ENCODE peak calls at places on chromosomes 1 and 21, in eight cellular contexts. O is AG10803, P is H9, C is RWPE1, Y is ovary, D is IMR-90, V is GM10248, N is endothelial cell. X is an unnamed sample.

GRCh38 chr1:205020466-205020865 is 22.5 kb upstream of the CNTN2 start:
- DNase-seq in Y (no peak), D (no peak), C (no peak), P (no peak), V (no peak), N (no peak), O (no peak), X (no peak)

GRCh38 chr21:44874497-44875331 is 1.2 kb upstream of the PTTG1IP start:
- DNase-seq in V (no peak), N (peak), O (peak), Y (peak), D (no peak), P (no peak), C (no peak), X (peak)

GRCh38 chr1:182601416-182601786 is 2.8 kb downstream of the RGS16 start:
- DNase-seq in Y (peak), O (peak), C (peak), N (peak), D (peak), P (peak), V (peak), X (peak)

GRCh38 chr1:183227963-183228649 is 42.0 kb downstream of the LAMC2 start:
- DNase-seq in D (peak), P (peak), N (peak), V (peak), Y (no peak), O (peak), C (no peak), X (peak)

GRCh38 chr1:22487781-22488180 is 36.1 kb downstream of the ZBTB40 start:
- DNase-seq in O (no peak), V (no peak), N (peak), Y (no peak), C (no peak), P (no peak), D (no peak), X (no peak)

GRCh38 chr1:9294910-9295636 is 2.4 kb downstream of the SPSB1 start:
- DNase-seq in Y (no peak), O (peak), C (no peak), D (peak), V (peak), P (no peak), N (no peak), X (peak)

GRCh38 chr1:68175621-68176398 is 56.5 kb downstream of the WLS start:
- DNase-seq in P (no peak), Y (no peak), D (peak), N (no peak), V (no peak), C (no peak), O (peak), X (no peak)

GRCh38 chr1:147892216-147892615 is 10.4 kb upstream of the GJA8 start:
- DNase-seq in Y (no peak), N (no peak), V (no peak), P (peak), C (no peak), D (no peak), O (no peak), X (no peak)

GRCh38 chr21:43884012-43884860 is 19.2 kb downstream of the AGPAT3 start:
- DNase-seq in C (peak), V (peak), P (peak), Y (no peak), D (no peak), N (no peak), O (no peak), X (no peak)

GRCh38 chr1:211517006-211517405 is 25.0 kb upstream of the RD3 start:
- DNase-seq in Y (no peak), C (no peak), D (no peak), P (peak), V (no peak), O (no peak), N (no peak), X (no peak)

GRCh38 chr1:232474821-232475220 is 155.1 kb downstream of the SIPA1L2 start:
- DNase-seq in D (peak), O (no peak), P (no peak), C (no peak), V (no peak), Y (no peak), N (no peak), X (no peak)

GRCh38 chr1:26408604-26409003 is 2.0 kb upstream of the LIN28A start:
- DNase-seq in Y (peak), V (peak), O (peak), N (peak), P (peak), D (peak), C (peak), X (no peak)

GRCh38 chr1:10525208-10525607 is 50.5 kb downstream of the PEX14 start:
- DNase-seq in N (no peak), Y (no peak), O (no peak), C (no peak), V (no peak), D (no peak), P (no peak), X (no peak)

GRCh38 chr1:86774305-86775304 is 70.2 kb downstream of the SH3GLB1 start:
- DNase-seq in V (peak), Y (peak), C (peak), P (peak), D (peak), N (no peak), O (peak), X (peak)

GRCh38 chr1:41767534-41767933 is 151.2 kb downstream of the HIVEP3 start:
- DNase-seq in Y (no peak), O (peak), N (no peak), C (peak), V (no peak), D (no peak), P (no peak), X (no peak)

GRCh38 chr1:153735090-153735420 is 7.2 kb downstream of the INTS3 start:
- DNase-seq in N (no peak), V (no peak), C (no peak), P (no peak), O (no peak), Y (no peak), D (no peak), X (no peak)

GRCh38 chr21:34669149-34669879 is 520 bp downstream of the CLIC6 start:
- DNase-seq in P (no peak), D (no peak), N (peak), Y (no peak), O (no peak), V (peak), C (no peak), X (peak)

GRCh38 chr1:91569411-91570104 is 68.9 kb downstream of the CDC7 start:
- DNase-seq in D (peak), P (no peak), V (no peak), N (no peak), O (peak), C (peak), Y (peak), X (no peak)

GRCh38 chr1:170696591-170697337 is 32.8 kb downstream of the PRRX1 start:
- DNase-seq in V (no peak), Y (no peak), D (no peak), N (no peak), C (no peak), O (no peak), P (no peak), X (no peak)

GRCh38 chr1:27883536-27884181 is 11.3 kb downstream of the THEMIS2 start:
- DNase-seq in D (no peak), V (peak), C (no peak), Y (no peak), O (no peak), P (no peak), N (no peak), X (no peak)

GRCh38 chr1:77975386-77975785 is 3.5 kb downstream of the FUBP1 start:
- DNase-seq in D (peak), P (no peak), N (no peak), Y (no peak), C (peak), O (peak), V (no peak), X (no peak)

GRCh38 chr1:153852170-153852569 is 70.6 kb downstream of the GATAD2B start:
- DNase-seq in D (no peak), C (no peak), P (no peak), V (no peak), N (no peak), O (no peak), Y (no peak), X (no peak)

GRCh38 chr21:37443683-37444082 is 77.1 kb downstream of the DYRK1A start:
- DNase-seq in V (no peak), P (no peak), D (no peak), Y (no peak), O (no peak), N (no peak), C (no peak), X (no peak)

GRCh38 chr21:37447288-37447936 is 80.8 kb downstream of the DYRK1A start:
- DNase-seq in Y (no peak), N (no peak), C (no peak), O (no peak), D (no peak), V (no peak), P (no peak), X (no peak)

GRCh38 chr21:37449302-37449937 is 82.8 kb downstream of the DYRK1A start:
- DNase-seq in C (no peak), V (no peak), P (no peak), Y (no peak), N (no peak), O (no peak), D (no peak), X (no peak)

GRCh38 chr21:37445228-37445627 is 78.7 kb downstream of the DYRK1A start:
- DNase-seq in C (no peak), Y (no peak), N (no peak), V (no peak), D (peak), O (peak), P (no peak), X (no peak)

GRCh38 chr21:37446552-37446951 is 80.0 kb downstream of the DYRK1A start:
- DNase-seq in D (no peak), O (no peak), C (no peak), P (no peak), N (no peak), V (no peak), Y (no peak), X (no peak)
- TF ChIP-seq CTCF in D (no peak), O (no peak), C (no peak), P (peak), N (no peak), V (no peak), Y (no peak), X (no peak)

DNA sequence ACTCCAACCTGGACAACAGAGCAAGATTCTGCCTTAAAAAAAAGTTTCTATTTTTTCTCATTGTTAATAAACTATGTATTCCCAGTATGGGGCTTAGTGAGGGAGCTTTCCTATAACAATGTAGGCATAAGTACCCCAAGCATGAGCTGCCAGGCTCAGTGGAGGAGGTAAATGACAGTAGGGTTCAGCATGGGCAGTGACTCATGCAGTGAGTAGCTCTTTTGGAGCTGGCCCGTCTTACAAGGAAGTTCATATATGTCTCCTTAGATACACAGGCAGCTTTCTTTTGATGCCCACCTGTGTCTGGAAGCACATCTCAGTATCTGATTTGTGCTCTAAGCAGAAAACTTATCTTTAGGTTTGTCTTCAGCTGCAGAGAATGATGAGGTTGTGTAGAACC is 57.9 kb downstream of the ZNF678 start:
- DNase-seq in O (no peak), N (no peak), D (no peak), V (no peak), P (no peak), C (no peak), Y (no peak), X (no peak)
- TF ChIP-seq CTCF in O (no peak), N (no peak), D (no peak), V (no peak), P (no peak), C (no peak), Y (no peak), X (no peak)

GRCh38 chr1:178689769-178690168 is 35.3 kb upstream of the RALGPS2 start:
- DNase-seq in V (no peak), N (no peak), O (no peak), Y (no peak), D (peak), C (no peak), P (no peak), X (no peak)

GRCh38 chr1:178692564-178693327 is 32.3 kb upstream of the RALGPS2 start:
- DNase-seq in V (no peak), D (no peak), Y (no peak), C (no peak), N (no peak), P (no peak), O (no peak), X (no peak)

GRCh38 chr1:178690496-178690895 is 34.5 kb upstream of the RALGPS2 start:
- DNase-seq in D (no peak), V (no peak), O (no peak), N (no peak), Y (no peak), P (no peak), C (no peak), X (no peak)

GRCh38 chr1:178694923-178695525 is 30.0 kb upstream of the RALGPS2 start:
- DNase-seq in C (no peak), D (no peak), N (no peak), Y (no peak), P (no peak), O (no peak), V (no peak), X (no peak)

DNA sequence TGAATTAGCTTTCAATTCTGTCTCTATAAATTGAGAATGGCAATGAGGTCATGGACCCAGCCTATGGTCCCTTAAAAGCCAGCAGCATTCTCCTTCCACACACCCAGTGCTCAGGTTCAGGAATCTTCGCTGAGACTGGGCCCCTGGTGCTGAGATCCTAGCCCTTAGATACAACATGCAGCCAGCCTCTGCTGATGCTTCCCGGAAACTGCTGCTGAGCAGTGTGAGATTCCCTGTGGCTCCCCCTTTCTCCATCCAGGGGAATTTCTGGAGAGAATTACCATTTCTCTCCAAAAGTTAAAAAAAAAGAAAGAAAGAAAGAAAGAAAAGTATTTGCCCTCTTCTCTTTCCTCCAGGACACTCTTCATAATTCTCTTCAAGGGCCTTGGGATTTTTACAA is 31.7 kb upstream of the RALGPS2 start:
- DNase-seq in O (no peak), D (peak), N (peak), V (no peak), P (peak), C (no peak), Y (no peak), X (no peak)
- TF ChIP-seq CTCF in O (peak), D (peak), N (no peak), V (no peak), P (peak), C (no peak), Y (no peak), X (no peak)

GRCh38 chr1:159924791-159925712 is at the start of gene TAGLN2:
- DNase-seq in C (peak), V (peak), O (peak), D (peak), P (peak), Y (peak), N (peak), X (peak)
- TF ChIP-seq CTCF in C (no peak), V (no peak), O (no peak), D (no peak), P (no peak), Y (no peak), N (no peak), X (no peak)

DNA sequence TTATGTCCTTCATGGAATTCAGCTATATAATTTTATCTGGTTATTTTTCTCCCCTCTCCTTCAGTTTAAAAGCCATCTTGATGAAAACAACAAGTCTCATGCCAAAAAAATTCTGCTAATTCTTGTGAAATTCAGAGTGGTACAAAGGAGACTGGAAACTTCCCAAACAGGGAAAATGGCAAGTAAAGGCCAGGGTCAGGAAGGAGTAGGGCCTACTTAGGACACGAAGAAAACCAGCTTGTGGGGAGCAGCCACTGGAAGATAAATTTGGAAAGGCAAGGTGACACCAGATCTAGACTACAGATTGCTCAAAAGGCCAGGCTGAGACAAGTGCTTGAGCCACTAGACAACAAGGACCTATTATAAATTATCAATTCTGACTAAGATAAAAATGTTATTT is 6.4 kb downstream of the TSTD1 start:
- DNase-seq in N (no peak), V (no peak), P (no peak), C (no peak), D (no peak), Y (no peak), O (no peak), X (no peak)
- TF ChIP-seq CTCF in N (no peak), V (no peak), P (no peak), C (no peak), D (no peak), Y (no peak), O (no peak), X (no peak)

DNA sequence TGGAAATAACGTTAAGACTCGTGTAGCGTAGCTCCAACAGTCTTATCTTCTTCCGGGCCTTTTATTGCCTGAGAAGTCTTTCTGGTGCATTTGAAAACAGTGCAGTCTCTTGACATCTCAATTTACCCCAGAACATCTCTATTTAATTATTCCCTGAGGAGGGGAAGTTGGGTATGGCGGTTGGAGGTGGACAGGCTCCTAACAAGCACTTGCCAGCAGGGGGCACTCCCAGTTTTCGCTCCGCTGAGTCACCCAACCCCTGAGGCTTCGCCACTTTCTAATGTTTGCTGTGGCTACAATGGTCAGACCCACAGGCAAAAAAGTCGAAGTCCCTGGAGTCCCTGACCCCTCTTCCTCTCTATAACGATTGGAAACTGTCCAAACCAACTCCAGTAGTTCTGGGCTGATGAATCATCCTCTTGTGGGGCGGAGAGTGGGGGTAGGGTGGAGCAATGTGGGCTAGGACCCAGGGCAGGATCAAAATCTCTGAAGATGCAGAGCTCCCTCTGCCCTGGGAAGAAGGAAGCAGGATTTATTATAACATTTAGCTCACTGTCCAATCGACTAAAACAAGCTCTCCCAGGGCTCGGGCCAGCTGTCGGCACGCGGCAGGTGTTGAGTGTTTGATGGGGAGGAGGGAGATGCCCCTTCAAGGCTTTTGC is 85.5 kb downstream of the BRINP2 start:
- DNase-seq in V (peak), Y (peak), O (peak), C (peak), P (peak), N (peak), D (peak), X (peak)
- TF ChIP-seq CTCF in V (peak), Y (peak), O (peak), C (no peak), P (peak), N (peak), D (peak), X (peak)

DNA sequence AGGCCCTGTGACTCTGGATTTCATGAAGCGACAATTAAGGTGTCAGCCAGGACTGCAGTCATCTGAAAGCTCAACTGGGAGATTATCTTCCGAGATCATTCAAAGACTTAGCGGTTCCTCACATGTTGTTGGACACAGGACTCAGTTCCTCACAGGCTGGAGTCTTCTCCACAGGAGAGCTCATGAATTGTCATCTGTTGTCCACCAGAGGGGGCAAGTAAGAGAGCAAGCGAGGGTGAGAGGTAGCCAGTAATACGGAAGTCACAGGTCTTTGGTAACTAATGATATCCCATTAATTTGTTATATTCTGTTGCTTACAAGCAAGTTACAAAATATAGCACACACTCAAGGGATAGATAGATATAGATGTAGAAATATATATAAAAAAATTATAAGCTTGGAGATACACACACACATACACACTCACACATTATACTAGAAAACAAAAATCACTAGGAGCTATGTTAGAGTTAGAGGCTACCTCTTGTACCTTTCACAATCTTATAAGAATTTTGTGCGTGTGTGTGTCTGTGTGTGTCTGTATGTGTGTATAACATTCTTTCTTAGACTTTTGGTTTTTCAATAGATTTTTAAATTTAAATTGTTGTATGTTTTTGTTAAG is 1695.3 kb downstream of the BRINP3 start:
- DNase-seq in D (peak), O (no peak), N (peak), V (peak), Y (no peak), C (peak), P (peak), X (peak)
- TF ChIP-seq CTCF in D (peak), O (peak), N (peak), V (peak), Y (no peak), C (peak), P (peak), X (peak)

GRCh38 chr1:194698908-194699318 is 1512.5 kb upstream of the B3GALT2 start:
- DNase-seq in O (no peak), D (peak), P (no peak), N (no peak), Y (no peak), C (no peak), V (no peak), X (no peak)
- TF ChIP-seq CTCF in O (no peak), D (no peak), P (no peak), N (no peak), Y (no peak), C (no peak), V (no peak), X (no peak)

GRCh38 chr1:168086438-168086837 is 50.3 kb downstream of the GPR161 start:
- DNase-seq in O (no peak), Y (no peak), N (no peak), V (no peak), P (no peak), C (no peak), D (no peak), X (no peak)
- TF ChIP-seq CTCF in O (no peak), Y (no peak), N (no peak), V (no peak), P (no peak), C (no peak), D (no peak), X (no peak)

DNA sequence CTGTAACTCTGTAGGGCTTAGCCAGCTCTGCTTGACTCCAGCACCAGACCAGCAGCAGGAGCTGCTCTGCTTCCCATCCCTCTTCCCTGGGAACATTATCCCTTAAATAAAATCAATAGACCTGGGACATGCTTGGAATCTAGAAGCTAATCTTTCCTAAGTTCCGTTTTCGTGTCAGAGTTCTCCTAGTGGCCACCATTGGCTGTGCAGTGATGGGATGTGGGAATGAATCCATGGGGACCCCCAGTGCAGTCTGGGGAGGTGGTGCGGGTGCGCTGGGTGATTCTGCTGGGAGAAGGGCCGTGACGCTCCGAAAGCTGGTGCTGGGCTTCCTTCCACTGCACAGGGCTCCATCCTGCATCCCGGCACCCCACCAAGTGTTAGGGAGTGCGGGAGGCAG is 202.7 kb downstream of the CAMTA1 start:
- DNase-seq in V (no peak), C (no peak), D (no peak), O (no peak), Y (no peak), N (no peak), P (no peak), X (no peak)
- TF ChIP-seq CTCF in V (no peak), C (no peak), D (no peak), O (no peak), Y (no peak), N (peak), P (peak), X (peak)